ENCODE peak calls at places on chromosomes 7 and 10, in six cellular contexts. J, L, X, Y, M and N are unnamed samples.

GRCh38 chr7:138064856-138065357 is 11.4 kb upstream of the AKR1D1 start:
- DNase-seq in J (no peak), L (no peak), X (no peak), Y (no peak), M (peak; percentile 68), N (no peak)

GRCh38 chr7:85160223-85160622 is 26.6 kb downstream of the SEMA3D start:
- DNase-seq in J (no peak), L (no peak), X (no peak), Y (no peak), M (no peak), N (no peak)

GRCh38 chr7:22589641-22590141 is 89.7 kb upstream of the STEAP1B start:
- DNase-seq in J (no peak), L (no peak), X (no peak), Y (peak; percentile 58), M (no peak), N (no peak)

GRCh38 chr10:128078136-128078969 is 47.9 kb downstream of the MKI67 start:
- DNase-seq in J (peak; percentile 28), L (peak; percentile 19), X (peak; percentile 86), Y (peak; percentile 15), M (peak; percentile 28), N (peak; percentile 45)

GRCh38 chr7:106604303-106604918 is 56.5 kb downstream of the CCDC71L start:
- DNase-seq in J (no peak), L (no peak), X (no peak), Y (no peak), M (no peak), N (no peak)

GRCh38 chr7:25389489-25390106 is 161.3 kb upstream of the NPVF start:
- DNase-seq in J (peak; percentile 31), L (no peak), X (peak; percentile 68), Y (peak; percentile 54), M (peak; percentile 13), N (peak; percentile 24)

GRCh38 chr10:28738200-28738599 is 60.9 kb downstream of the BAMBI start:
- DNase-seq in J (peak; percentile 8), L (no peak), X (no peak), Y (peak; percentile 23), M (no peak), N (peak; percentile 60)

GRCh38 chr10:45052700-45053099 is 52.0 kb downstream of the ZNF22 start:
- DNase-seq in J (no peak), L (no peak), X (no peak), Y (no peak), M (no peak), N (no peak)

DNA sequence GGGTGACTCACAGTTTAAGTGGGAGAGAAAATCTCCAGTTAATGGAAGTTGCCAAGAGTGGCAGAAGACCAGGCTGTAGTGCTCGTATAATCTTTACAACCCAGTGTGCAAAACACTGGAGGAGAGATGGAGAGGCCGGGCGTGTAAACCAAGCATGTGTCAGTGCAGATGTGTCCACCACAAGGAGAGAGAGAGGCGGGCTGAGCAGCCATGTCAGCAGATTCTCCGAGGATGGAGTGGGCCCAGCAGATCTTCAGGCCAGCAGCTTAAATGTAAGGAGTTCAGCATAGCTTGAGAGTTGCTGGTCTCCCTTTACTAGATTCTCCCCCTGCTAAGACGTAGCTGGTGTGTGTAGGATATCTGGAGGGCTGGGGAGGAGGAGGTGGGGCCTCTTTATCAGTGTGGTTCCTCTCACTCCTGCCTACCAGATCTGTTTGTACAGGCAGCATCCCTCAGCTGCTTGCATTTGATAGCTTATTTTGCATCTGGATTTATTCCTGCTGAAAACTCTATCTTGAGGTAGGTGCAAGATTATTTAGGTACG is 13.7 kb downstream of the BPGM start:
- DNase-seq in J (no peak), L (no peak), X (no peak), Y (no peak), M (no peak), N (peak; percentile 88)
- TF ChIP-seq YY1 in J (no peak), L (no peak), X (no peak), Y (no peak), M (no peak), N (no peak)

DNA sequence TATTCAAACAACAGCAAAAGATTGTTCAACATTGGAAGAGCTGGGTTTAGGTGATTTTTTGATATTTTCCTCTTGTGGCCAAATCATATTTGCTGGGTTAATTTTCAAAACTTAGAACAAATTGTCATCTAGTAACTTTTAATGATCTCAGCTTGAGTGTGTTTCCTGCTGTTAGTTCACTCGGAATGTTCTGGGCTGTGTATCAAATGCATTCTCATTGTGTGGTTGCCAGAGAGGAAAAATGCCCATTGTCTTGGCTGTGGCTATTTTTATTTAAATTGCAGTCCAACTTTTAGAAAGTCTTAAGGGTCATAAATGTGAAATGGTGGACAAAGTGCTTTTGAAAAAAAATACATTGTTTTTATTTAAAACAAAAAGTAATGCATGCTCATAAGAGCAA is 542.0 kb downstream of the TNS3 start:
- DNase-seq in J (no peak), L (no peak), X (no peak), Y (no peak), M (no peak), N (no peak)
- TF ChIP-seq YY1 in J (no peak), L (no peak), X (no peak), Y (no peak), M (no peak), N (no peak)

GRCh38 chr10:121187375-121187774 is 336.2 kb downstream of the WDR11 start:
- DNase-seq in J (no peak), L (no peak), X (no peak), Y (no peak), M (no peak), N (no peak)

GRCh38 chr10:121179006-121179405 is 327.8 kb downstream of the WDR11 start:
- DNase-seq in J (no peak), L (no peak), X (no peak), Y (no peak), M (no peak), N (no peak)

GRCh38 chr10:121185816-121186215 is 334.7 kb downstream of the WDR11 start:
- DNase-seq in J (no peak), L (no peak), X (no peak), Y (no peak), M (no peak), N (no peak)

GRCh38 chr10:121182219-121182618 is 331.1 kb downstream of the WDR11 start:
- DNase-seq in J (no peak), L (no peak), X (no peak), Y (no peak), M (no peak), N (no peak)

GRCh38 chr10:121183241-121183640 is 332.1 kb downstream of the WDR11 start:
- DNase-seq in J (no peak), L (no peak), X (no peak), Y (no peak), M (no peak), N (no peak)
- TF ChIP-seq YY1 in J (no peak), L (no peak), X (no peak), Y (no peak), M (no peak), N (no peak)

GRCh38 chr10:113459672-113460280 is 93.1 kb upstream of the HABP2 start:
- DNase-seq in J (no peak), L (no peak), X (no peak), Y (no peak), M (no peak), N (no peak)

GRCh38 chr10:113463083-113463482 is 89.8 kb upstream of the HABP2 start:
- DNase-seq in J (no peak), L (no peak), X (no peak), Y (no peak), M (no peak), N (no peak)

GRCh38 chr10:113458944-113459343 is 93.9 kb upstream of the HABP2 start:
- DNase-seq in J (no peak), L (no peak), X (no peak), Y (no peak), M (no peak), N (no peak)

GRCh38 chr10:113458461-113458860 is 94.4 kb upstream of the HABP2 start:
- DNase-seq in J (no peak), L (no peak), X (no peak), Y (no peak), M (no peak), N (no peak)

GRCh38 chr10:113463777-113464176 is 89.1 kb upstream of the HABP2 start:
- DNase-seq in J (no peak), L (no peak), X (peak; percentile 42), Y (no peak), M (peak; percentile 5), N (no peak)
- TF ChIP-seq YY1 in J (no peak), L (no peak), X (no peak), Y (no peak), M (no peak), N (no peak)

GRCh38 chr10:63548860-63549259 is 27.7 kb downstream of the REEP3 start:
- DNase-seq in J (no peak), L (no peak), X (no peak), Y (no peak), M (no peak), N (no peak)
- TF ChIP-seq YY1 in J (no peak), L (no peak), X (no peak), Y (no peak), M (no peak), N (no peak)

GRCh38 chr10:27625452-27626345 is 119.9 kb downstream of the MKX start:
- DNase-seq in J (no peak), L (no peak), X (no peak), Y (peak; percentile 11), M (no peak), N (no peak)

GRCh38 chr10:27626821-27627359 is 118.7 kb downstream of the MKX start:
- DNase-seq in J (no peak), L (no peak), X (no peak), Y (no peak), M (no peak), N (no peak)

DNA sequence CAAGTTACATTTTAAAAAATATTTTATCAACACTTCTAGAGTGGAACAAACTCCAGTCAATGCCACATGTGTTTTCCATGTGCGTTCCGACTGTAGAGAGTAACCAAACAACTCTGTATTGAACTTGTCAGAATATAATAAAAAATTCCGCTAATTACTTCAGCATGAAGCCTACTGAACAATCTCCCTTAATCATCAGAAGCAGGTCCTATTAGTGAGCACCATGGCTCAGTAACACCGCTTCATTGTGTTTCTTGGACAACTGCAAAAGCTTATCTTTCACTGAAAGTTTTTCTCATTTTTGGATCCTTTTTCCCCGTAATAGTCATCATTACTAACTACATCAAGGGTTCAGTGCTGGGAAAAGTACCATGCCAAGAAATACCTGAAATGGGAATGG is 117.0 kb downstream of the MKX start:
- DNase-seq in J (no peak), L (no peak), X (no peak), Y (no peak), M (no peak), N (no peak)
- TF ChIP-seq YY1 in J (no peak), L (no peak), X (no peak), Y (no peak), M (no peak), N (no peak)